ENCODE peak calls at places on chromosomes 4 and X, in five cellular contexts. N, G, M, Z and P are unnamed samples.
A peak's percentile ranks its signal among the peaks of the same experiment; 100 is the strongest.

GRCh38 chrX:95678679-95679078 is 1006.0 kb upstream of the DIAPH2 start:
- DNase-seq in N (no peak), G (no peak), M (no peak), Z (no peak), P (no peak)

GRCh38 chr4:15162465-15163283 is 160.4 kb downstream of the CPEB2 start:
- DNase-seq in N (no peak), G (no peak), M (peak; percentile 54), Z (no peak), P (no peak)

GRCh38 chr4:7650606-7651400 is 216.1 kb upstream of the PSAPL1 start:
- DNase-seq in N (no peak), G (no peak), M (no peak), Z (no peak), P (no peak)

GRCh38 chr4:188619456-188620149 is 480.4 kb downstream of the TRIML1 start:
- DNase-seq in N (no peak), G (no peak), M (no peak), Z (no peak), P (no peak)

GRCh38 chrX:109270580-109271484 is 211.1 kb downstream of the GUCY2F start:
- DNase-seq in N (no peak), G (no peak), M (no peak), Z (peak; percentile 46), P (no peak)

GRCh38 chrX:107726809-107727534 is 48.6 kb downstream of the TSC22D3 start:
- DNase-seq in N (no peak), G (no peak), M (no peak), Z (no peak), P (no peak)

GRCh38 chr4:67035986-67036385 is 509.3 kb downstream of the CENPC start:
- DNase-seq in N (no peak), G (no peak), M (no peak), Z (no peak), P (no peak)

GRCh38 chr4:26931961-26932360 is 71.3 kb downstream of the STIM2 start:
- DNase-seq in N (no peak), G (no peak), M (peak; percentile 69), Z (no peak), P (no peak)

GRCh38 chrX:82591421-82591820 is 916.7 kb upstream of the POU3F4 start:
- DNase-seq in N (no peak), G (no peak), M (no peak), Z (no peak), P (no peak)

GRCh38 chrX:41522071-41522470 is 74.9 kb downstream of the NYX start:
- DNase-seq in N (peak; percentile 11), G (no peak), M (no peak), Z (no peak), P (no peak)

GRCh38 chr4:25727711-25728493 is 72.3 kb downstream of the SLC34A2 start:
- DNase-seq in N (no peak), G (no peak), M (no peak), Z (no peak), P (no peak)